ENCODE peak calls at places on chromosomes 11 and 22, in four cellular contexts. G is HT-29; S is hypothalamus; E is stimulated activated CD8-positive, alpha-beta memory T cell treated with anti-CD3 and anti-CD28 coated beads, Interleukin-15, amount 100 ng/mL, for 4 hours. B is an unnamed sample.
A peak's percentile ranks its signal among the peaks of the same experiment; 100 is the strongest.

GRCh38 chr22:28411125-28411524 is 268.5 kb downstream of the TTC28 start:
- DNase-seq in E (no peak), S (no peak), G (no peak), B (no peak)

GRCh38 chr11:12249590-12250260 is 127.6 kb upstream of the PARVA start:
- DNase-seq in S (no peak), E (no peak), G (peak; percentile 95), B (no peak)

GRCh38 chr11:10864688-10865087 is 6.8 kb upstream of the ZBED5 start:
- DNase-seq in G (no peak), E (no peak), S (no peak), B (no peak)

GRCh38 chr11:47723041-47723440 is 7.9 kb upstream of the AGBL2 start:
- DNase-seq in E (no peak), G (no peak), S (no peak), B (no peak)

GRCh38 chr22:32606181-32606580 is 131.6 kb downstream of the FBXO7 start:
- DNase-seq in S (no peak), E (no peak), G (no peak), B (no peak)

GRCh38 chr11:46319074-46319453 is 28.2 kb upstream of the DGKZ start:
- DNase-seq in G (no peak), S (no peak), E (no peak), B (no peak)

GRCh38 chr11:2988996-2989395 is 3.1 kb downstream of the NAP1L4 start:
- DNase-seq in E (no peak), S (no peak), G (peak; percentile 19), B (no peak)

GRCh38 chr11:112453601-112454577 is 193.2 kb upstream of the PLET1 start:
- DNase-seq in E (no peak), G (peak; percentile 77), S (no peak), B (no peak)

GRCh38 chr11:41058138-41058537 is 401.3 kb downstream of the LRRC4C start:
- DNase-seq in G (no peak), E (no peak), S (no peak), B (no peak)

GRCh38 chr11:9971894-9972293 is 308.0 kb downstream of the SWAP70 start:
- DNase-seq in E (no peak), G (no peak), S (no peak), B (no peak)

GRCh38 chr11:102994101-102994500 is 38.6 kb upstream of the MMP13 start:
- DNase-seq in S (no peak), E (no peak), G (peak; percentile 52), B (no peak)

GRCh38 chr22:46991666-46992065 is 229.2 kb downstream of the TBC1D22A start:
- DNase-seq in E (no peak), S (no peak), G (no peak), B (no peak)

GRCh38 chr11:87035976-87036583 is 1.7 kb upstream of the TMEM135 start:
- DNase-seq in S (no peak), E (no peak), G (no peak), B (no peak)

GRCh38 chr22:23305321-23305910 is 125.1 kb downstream of the BCR start:
- DNase-seq in S (no peak), G (no peak), E (no peak), B (no peak)

GRCh38 chr11:110243804-110244203 is 52.6 kb downstream of the RDX start:
- DNase-seq in S (no peak), E (no peak), G (no peak), B (no peak)

GRCh38 chr11:82384308-82384707 is 349.4 kb downstream of the FAM181B start:
- DNase-seq in G (peak; percentile 8), S (no peak), E (no peak), B (no peak)

GRCh38 chr22:49960967-49961600 is 512 bp downstream of the PIM3 start:
- DNase-seq in G (no peak), E (no peak), S (no peak), B (no peak)

GRCh38 chr11:66232769-66233168 is 35.7 kb upstream of the RAB1B start:
- DNase-seq in S (no peak), G (no peak), E (no peak), B (no peak)

GRCh38 chr11:14290422-14290821 is 68.6 kb downstream of the RRAS2 start:
- DNase-seq in E (no peak), G (no peak), S (no peak), B (no peak)

GRCh38 chr22:47837703-47838102 is 1075.3 kb downstream of the TBC1D22A start:
- DNase-seq in S (no peak), E (no peak), G (peak; percentile 35), B (no peak)

GRCh38 chr11:64687641-64688533 is 35.1 kb downstream of the NRXN2 start:
- DNase-seq in E (no peak), S (no peak), G (no peak), B (no peak)

GRCh38 chr22:41256254-41256897 is 15.6 kb upstream of the CHADL start:
- DNase-seq in E (no peak), S (no peak), G (no peak), B (no peak)

GRCh38 chr22:37601540-37602442 is 6.8 kb upstream of the GGA1 start:
- DNase-seq in G (no peak), S (no peak), E (no peak), B (no peak)

GRCh38 chr11:65785329-65786007 is 1.4 kb upstream of the OVOL1 start:
- DNase-seq in E (no peak), G (no peak), S (no peak), B (no peak)

GRCh38 chr11:119375629-119376196 is 5.8 kb downstream of the USP2 start:
- DNase-seq in S (peak; percentile 94), E (no peak), G (no peak), B (peak; percentile 90)

GRCh38 chr11:65500262-65501004 is 1.6 kb downstream of the MALAT1 start:
- DNase-seq in G (peak; percentile 88), E (no peak), S (no peak), B (no peak)

GRCh38 chr22:29456211-29456671 is 17.9 kb downstream of the RFPL1 start:
- DNase-seq in E (no peak), G (no peak), S (no peak), B (no peak)

GRCh38 chr22:27786253-27786898 is 15.2 kb downstream of the MN1 start:
- DNase-seq in S (no peak), G (no peak), E (no peak), B (no peak)

GRCh38 chr11:123461164-123461563 is 31.1 kb downstream of the GRAMD1B start:
- DNase-seq in G (no peak), S (no peak), E (no peak), B (no peak)

GRCh38 chr11:129267716-129268115 is 75.6 kb upstream of the ARHGAP32 start:
- DNase-seq in E (no peak), S (no peak), G (no peak), B (no peak)

GRCh38 chr11:59584294-59584693 is 31.3 kb downstream of the OSBP start:
- DNase-seq in E (no peak), S (no peak), G (no peak), B (no peak)

B was measured in right atrium auricular region.